ENCODE peak calls at places on chromosomes 3 and 15, in eight cellular contexts. One of them, this sample, is unnamed.

GRCh38 chr3:146227486-146227885 is 23.4 kb downstream of the PLSCR4 start:
- DNase-seq in foreskin fibroblast: no peak
- DNase-seq in endothelial cell of umbilical vein: no peak
- DNase-seq in LNCaP clone FGC: no peak
- DNase-seq in BE2C: no peak
- DNase-seq in WERI-Rb-1: no peak
- DNase-seq in astrocyte: no peak
- DNase-seq in right lobe of liver: no peak
- DNase-seq in this sample: peak; percentile 35

GRCh38 chr3:122005033-122005565 is 16.9 kb downstream of the ILDR1 start:
- DNase-seq in foreskin fibroblast: no peak
- DNase-seq in endothelial cell of umbilical vein: no peak
- DNase-seq in LNCaP clone FGC: no peak
- DNase-seq in BE2C: no peak
- DNase-seq in WERI-Rb-1: no peak
- DNase-seq in astrocyte: no peak
- DNase-seq in right lobe of liver: no peak
- DNase-seq in this sample: no peak

GRCh38 chr15:58606577-58607080 is 142.9 kb downstream of the ADAM10 start:
- DNase-seq in foreskin fibroblast: no peak
- DNase-seq in endothelial cell of umbilical vein: no peak
- DNase-seq in LNCaP clone FGC: peak; percentile 95
- DNase-seq in BE2C: no peak
- DNase-seq in WERI-Rb-1: no peak
- DNase-seq in astrocyte: no peak
- DNase-seq in right lobe of liver: no peak
- DNase-seq in this sample: no peak

GRCh38 chr3:196837819-196838420 is 29.8 kb upstream of the SENP5 start:
- DNase-seq in foreskin fibroblast: peak; percentile 76
- DNase-seq in endothelial cell of umbilical vein: peak; percentile 56
- DNase-seq in LNCaP clone FGC: peak; percentile 22
- DNase-seq in BE2C: peak; percentile 73
- DNase-seq in WERI-Rb-1: peak; percentile 56
- DNase-seq in astrocyte: peak; percentile 6
- DNase-seq in right lobe of liver: peak; percentile 58
- DNase-seq in this sample: peak; percentile 64

GRCh38 chr3:126932188-126932931 is 50.6 kb upstream of the PLXNA1 start:
- DNase-seq in foreskin fibroblast: no peak
- DNase-seq in endothelial cell of umbilical vein: peak; percentile 69
- DNase-seq in LNCaP clone FGC: no peak
- DNase-seq in BE2C: no peak
- DNase-seq in WERI-Rb-1: no peak
- DNase-seq in astrocyte: peak; percentile 68
- DNase-seq in right lobe of liver: no peak
- DNase-seq in this sample: peak; percentile 61

GRCh38 chr3:27673701-27674100 is 48.4 kb downstream of the EOMES start:
- DNase-seq in foreskin fibroblast: no peak
- DNase-seq in endothelial cell of umbilical vein: no peak
- DNase-seq in LNCaP clone FGC: no peak
- DNase-seq in BE2C: no peak
- DNase-seq in WERI-Rb-1: no peak
- DNase-seq in astrocyte: no peak
- DNase-seq in right lobe of liver: no peak
- DNase-seq in this sample: no peak

GRCh38 chr3:153138267-153139210 is 23.5 kb upstream of the RAP2B start:
- DNase-seq in foreskin fibroblast: peak; percentile 96
- DNase-seq in endothelial cell of umbilical vein: peak; percentile 97
- DNase-seq in LNCaP clone FGC: peak; percentile 58
- DNase-seq in BE2C: no peak
- DNase-seq in WERI-Rb-1: no peak
- DNase-seq in astrocyte: peak; percentile 95
- DNase-seq in right lobe of liver: peak; percentile 78
- DNase-seq in this sample: peak; percentile 93

GRCh38 chr3:56783644-56784451 is 17.9 kb downstream of the ARHGEF3 start:
- DNase-seq in foreskin fibroblast: peak; percentile 86
- DNase-seq in endothelial cell of umbilical vein: peak; percentile 88
- DNase-seq in LNCaP clone FGC: peak; percentile 94
- DNase-seq in BE2C: no peak
- DNase-seq in WERI-Rb-1: no peak
- DNase-seq in astrocyte: peak; percentile 89
- DNase-seq in right lobe of liver: no peak
- DNase-seq in this sample: peak; percentile 90

GRCh38 chr3:81442758-81443456 is 318.5 kb downstream of the GBE1 start:
- DNase-seq in foreskin fibroblast: no peak
- DNase-seq in endothelial cell of umbilical vein: no peak
- DNase-seq in LNCaP clone FGC: no peak
- DNase-seq in BE2C: no peak
- DNase-seq in WERI-Rb-1: no peak
- DNase-seq in astrocyte: no peak
- DNase-seq in right lobe of liver: no peak
- DNase-seq in this sample: no peak

GRCh38 chr15:91992940-91993339 is 139.4 kb downstream of the SLCO3A1 start:
- DNase-seq in foreskin fibroblast: no peak
- DNase-seq in endothelial cell of umbilical vein: no peak
- DNase-seq in LNCaP clone FGC: no peak
- DNase-seq in BE2C: no peak
- DNase-seq in WERI-Rb-1: no peak
- DNase-seq in astrocyte: no peak
- DNase-seq in right lobe of liver: no peak
- DNase-seq in this sample: peak; percentile 16

GRCh38 chr3:16181361-16181760 is 6.9 kb downstream of the GALNT15 start:
- DNase-seq in foreskin fibroblast: peak; percentile 85
- DNase-seq in endothelial cell of umbilical vein: no peak
- DNase-seq in LNCaP clone FGC: no peak
- DNase-seq in BE2C: no peak
- DNase-seq in WERI-Rb-1: no peak
- DNase-seq in astrocyte: no peak
- DNase-seq in right lobe of liver: peak; percentile 45
- DNase-seq in this sample: peak; percentile 64

GRCh38 chr3:11564577-11565001 is 79.1 kb downstream of the VGLL4 start:
- DNase-seq in foreskin fibroblast: no peak
- DNase-seq in endothelial cell of umbilical vein: no peak
- DNase-seq in LNCaP clone FGC: no peak
- DNase-seq in BE2C: no peak
- DNase-seq in WERI-Rb-1: no peak
- DNase-seq in astrocyte: no peak
- DNase-seq in right lobe of liver: no peak
- DNase-seq in this sample: no peak

GRCh38 chr3:124094496-124094895 is 102.6 kb upstream of the ROPN1 start:
- DNase-seq in foreskin fibroblast: no peak
- DNase-seq in endothelial cell of umbilical vein: no peak
- DNase-seq in LNCaP clone FGC: no peak
- DNase-seq in BE2C: no peak
- DNase-seq in WERI-Rb-1: no peak
- DNase-seq in astrocyte: peak; percentile 34
- DNase-seq in right lobe of liver: no peak
- DNase-seq in this sample: no peak

GRCh38 chr3:133455960-133456359 is 56.1 kb downstream of the BFSP2 start:
- DNase-seq in foreskin fibroblast: no peak
- DNase-seq in endothelial cell of umbilical vein: no peak
- DNase-seq in LNCaP clone FGC: no peak
- DNase-seq in BE2C: no peak
- DNase-seq in WERI-Rb-1: no peak
- DNase-seq in astrocyte: no peak
- DNase-seq in right lobe of liver: no peak
- DNase-seq in this sample: no peak

GRCh38 chr3:29240248-29240647 is 40.6 kb upstream of the RBMS3 start:
- DNase-seq in foreskin fibroblast: peak; percentile 70
- DNase-seq in endothelial cell of umbilical vein: peak; percentile 86
- DNase-seq in LNCaP clone FGC: no peak
- DNase-seq in BE2C: no peak
- DNase-seq in WERI-Rb-1: no peak
- DNase-seq in astrocyte: peak; percentile 63
- DNase-seq in right lobe of liver: no peak
- DNase-seq in this sample: peak; percentile 59

GRCh38 chr15:80120636-80121035 is 32.2 kb upstream of the FAH start:
- DNase-seq in foreskin fibroblast: no peak
- DNase-seq in endothelial cell of umbilical vein: no peak
- DNase-seq in LNCaP clone FGC: no peak
- DNase-seq in BE2C: no peak
- DNase-seq in WERI-Rb-1: no peak
- DNase-seq in astrocyte: no peak
- DNase-seq in right lobe of liver: no peak
- DNase-seq in this sample: no peak

GRCh38 chr15:100704281-100705055 is 102.1 kb downstream of the ASB7 start:
- DNase-seq in foreskin fibroblast: peak; percentile 89
- DNase-seq in endothelial cell of umbilical vein: peak; percentile 34
- DNase-seq in LNCaP clone FGC: no peak
- DNase-seq in BE2C: no peak
- DNase-seq in WERI-Rb-1: no peak
- DNase-seq in astrocyte: peak; percentile 86
- DNase-seq in right lobe of liver: no peak
- DNase-seq in this sample: peak; percentile 87

GRCh38 chr3:99641480-99641879 is 3.1 kb downstream of the COL8A1 start:
- DNase-seq in foreskin fibroblast: no peak
- DNase-seq in endothelial cell of umbilical vein: peak; percentile 40
- DNase-seq in LNCaP clone FGC: no peak
- DNase-seq in BE2C: no peak
- DNase-seq in WERI-Rb-1: no peak
- DNase-seq in astrocyte: no peak
- DNase-seq in right lobe of liver: no peak
- DNase-seq in this sample: no peak
- H3K4me3 ChIP-seq in foreskin fibroblast: no peak overlapping the region
- H3K4me3 ChIP-seq in endothelial cell of umbilical vein: no peak overlapping the region
- H3K4me3 ChIP-seq in LNCaP clone FGC: no peak overlapping the region
- H3K4me3 ChIP-seq in BE2C: no peak overlapping the region
- H3K4me3 ChIP-seq in WERI-Rb-1: no peak overlapping the region
- H3K4me3 ChIP-seq in astrocyte: peak overlapping the region; percentile 15
- H3K4me3 ChIP-seq in right lobe of liver: no peak overlapping the region
- H3K4me3 ChIP-seq in this sample: no peak overlapping the region

DNA sequence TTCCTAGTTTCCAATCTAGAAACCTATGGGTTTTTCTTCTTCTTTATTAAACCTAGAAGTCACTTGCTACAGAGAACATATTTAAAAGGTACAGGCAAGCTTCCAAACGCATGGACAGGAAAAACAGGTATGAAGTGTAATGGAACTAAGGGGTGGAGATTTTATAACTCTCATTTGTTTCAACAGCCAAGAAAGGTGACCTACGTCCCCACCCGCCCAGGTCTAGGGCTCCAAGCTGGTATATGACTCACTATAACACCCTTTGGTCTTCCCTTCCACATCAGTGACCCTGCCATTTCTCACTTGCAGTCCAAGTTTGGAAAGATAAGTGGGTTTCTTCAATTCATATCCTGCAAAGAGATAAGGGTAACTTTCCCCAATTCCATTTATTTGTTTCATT is 6.0 kb upstream of the LIPH start:
- DNase-seq in foreskin fibroblast: no peak
- DNase-seq in endothelial cell of umbilical vein: no peak
- DNase-seq in LNCaP clone FGC: peak; percentile 97
- DNase-seq in BE2C: no peak
- DNase-seq in WERI-Rb-1: no peak
- DNase-seq in astrocyte: no peak
- DNase-seq in right lobe of liver: peak; percentile 35
- DNase-seq in this sample: no peak
- TF ChIP-seq CTCF in foreskin fibroblast: no peak
- TF ChIP-seq CTCF in endothelial cell of umbilical vein: no peak
- TF ChIP-seq CTCF in LNCaP clone FGC: no peak
- TF ChIP-seq CTCF in BE2C: no peak
- TF ChIP-seq CTCF in WERI-Rb-1: no peak
- TF ChIP-seq CTCF in astrocyte: no peak
- TF ChIP-seq CTCF in right lobe of liver: no peak
- TF ChIP-seq CTCF in this sample: no peak

GRCh38 chr3:1179116-1179515 is 86.3 kb downstream of the CNTN6 start:
- DNase-seq in foreskin fibroblast: no peak
- DNase-seq in endothelial cell of umbilical vein: no peak
- DNase-seq in LNCaP clone FGC: no peak
- DNase-seq in BE2C: no peak
- DNase-seq in WERI-Rb-1: no peak
- DNase-seq in astrocyte: peak; percentile 75
- DNase-seq in right lobe of liver: no peak
- DNase-seq in this sample: peak; percentile 13
- H3K4me3 ChIP-seq in foreskin fibroblast: no peak overlapping the region
- H3K4me3 ChIP-seq in endothelial cell of umbilical vein: no peak overlapping the region
- H3K4me3 ChIP-seq in LNCaP clone FGC: no peak overlapping the region
- H3K4me3 ChIP-seq in BE2C: no peak overlapping the region
- H3K4me3 ChIP-seq in WERI-Rb-1: no peak overlapping the region
- H3K4me3 ChIP-seq in astrocyte: no peak overlapping the region
- H3K4me3 ChIP-seq in right lobe of liver: no peak overlapping the region
- H3K4me3 ChIP-seq in this sample: no peak overlapping the region

GRCh38 chr15:37767841-37768455 is 166.5 kb upstream of the TMCO5A start:
- DNase-seq in foreskin fibroblast: peak; percentile 13
- DNase-seq in endothelial cell of umbilical vein: no peak
- DNase-seq in LNCaP clone FGC: no peak
- DNase-seq in BE2C: no peak
- DNase-seq in WERI-Rb-1: no peak
- DNase-seq in astrocyte: no peak
- DNase-seq in right lobe of liver: no peak
- DNase-seq in this sample: peak; percentile 26

GRCh38 chr15:37765809-37766208 is 168.6 kb upstream of the TMCO5A start:
- DNase-seq in foreskin fibroblast: peak; percentile 49
- DNase-seq in endothelial cell of umbilical vein: peak; percentile 53
- DNase-seq in LNCaP clone FGC: no peak
- DNase-seq in BE2C: no peak
- DNase-seq in WERI-Rb-1: no peak
- DNase-seq in astrocyte: no peak
- DNase-seq in right lobe of liver: no peak
- DNase-seq in this sample: peak; percentile 4

DNA sequence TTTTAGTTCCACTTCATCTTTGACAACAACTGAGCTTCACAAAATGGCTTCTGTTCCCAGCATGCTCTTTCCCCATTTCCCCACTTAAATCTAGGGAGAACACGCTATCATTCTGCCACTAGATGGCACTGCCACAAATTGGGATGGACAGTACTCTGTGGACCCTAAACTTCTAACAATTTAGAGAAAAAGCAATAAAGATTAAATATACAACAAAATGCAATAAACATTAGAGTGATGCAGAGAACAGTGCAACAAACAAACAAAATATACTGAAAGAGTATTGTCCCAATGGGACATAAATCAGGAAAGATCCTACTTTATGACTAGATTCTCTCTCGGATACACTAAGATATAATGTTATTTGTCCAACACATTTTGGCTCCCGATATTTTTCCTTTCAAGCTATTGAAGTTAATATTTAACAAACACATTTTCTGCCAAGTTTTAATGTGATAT is 169.7 kb upstream of the TMCO5A start:
- DNase-seq in foreskin fibroblast: peak; percentile 82
- DNase-seq in endothelial cell of umbilical vein: peak; percentile 53
- DNase-seq in LNCaP clone FGC: no peak
- DNase-seq in BE2C: peak; percentile 65
- DNase-seq in WERI-Rb-1: peak; percentile 25
- DNase-seq in astrocyte: peak; percentile 34
- DNase-seq in right lobe of liver: no peak
- DNase-seq in this sample: peak; percentile 83
- TF ChIP-seq CTCF in foreskin fibroblast: peak; percentile 63
- TF ChIP-seq CTCF in endothelial cell of umbilical vein: peak; percentile 74
- TF ChIP-seq CTCF in LNCaP clone FGC: peak; percentile 76
- TF ChIP-seq CTCF in BE2C: peak; percentile 83
- TF ChIP-seq CTCF in WERI-Rb-1: peak; percentile 30
- TF ChIP-seq CTCF in astrocyte: peak; percentile 73
- TF ChIP-seq CTCF in right lobe of liver: peak; percentile 80
- TF ChIP-seq CTCF in this sample: peak; percentile 79

GRCh38 chr15:82530606-82531379 is 9.5 kb downstream of the RPS17 start:
- DNase-seq in foreskin fibroblast: peak; percentile 78
- DNase-seq in endothelial cell of umbilical vein: peak; percentile 78
- DNase-seq in LNCaP clone FGC: peak; percentile 58
- DNase-seq in BE2C: peak; percentile 80
- DNase-seq in WERI-Rb-1: peak; percentile 89
- DNase-seq in astrocyte: peak; percentile 43
- DNase-seq in right lobe of liver: peak; percentile 71
- DNase-seq in this sample: peak; percentile 59
- H3K4me3 ChIP-seq in foreskin fibroblast: no peak overlapping the region
- H3K4me3 ChIP-seq in endothelial cell of umbilical vein: no peak overlapping the region
- H3K4me3 ChIP-seq in LNCaP clone FGC: peak overlapping the region; percentile 20
- H3K4me3 ChIP-seq in BE2C: peak overlapping the region; percentile 44
- H3K4me3 ChIP-seq in WERI-Rb-1: peak overlapping the region; percentile 44
- H3K4me3 ChIP-seq in astrocyte: no peak overlapping the region
- H3K4me3 ChIP-seq in right lobe of liver: peak overlapping the region; percentile 47
- H3K4me3 ChIP-seq in this sample: peak overlapping the region; percentile 22